ENCODE peak calls at places on chromosomes 6 and 20, in five cellular contexts. One of them, this sample, is unnamed.

GRCh38 chr20:21259346-21259745 is 43.8 kb upstream of the XRN2 start:
- DNase-seq in SJCRH30: no peak
- DNase-seq in nephron progenitor cell: no peak
- DNase-seq in stimulated activated CD4-positive, alpha-beta T cell treated with anti-CD3 and anti-CD28 coated beads, Interleukin-1b, Interleukin-23, amount 100 ng/mL, for 24 hours: no peak
- DNase-seq in mesendoderm: no peak
- DNase-seq in this sample: no peak

GRCh38 chr20:22533823-22534751 is 50.3 kb downstream of the FOXA2 start:
- DNase-seq in SJCRH30: peak; percentile 17
- DNase-seq in nephron progenitor cell: no peak
- DNase-seq in stimulated activated CD4-positive, alpha-beta T cell treated with anti-CD3 and anti-CD28 coated beads, Interleukin-1b, Interleukin-23, amount 100 ng/mL, for 24 hours: no peak
- DNase-seq in mesendoderm: no peak
- DNase-seq in this sample: peak; percentile 57

GRCh38 chr20:23971320-23971719 is 17.3 kb downstream of the GGTLC1 start:
- DNase-seq in SJCRH30: no peak
- DNase-seq in nephron progenitor cell: no peak
- DNase-seq in stimulated activated CD4-positive, alpha-beta T cell treated with anti-CD3 and anti-CD28 coated beads, Interleukin-1b, Interleukin-23, amount 100 ng/mL, for 24 hours: no peak
- DNase-seq in mesendoderm: no peak
- DNase-seq in this sample: no peak

GRCh38 chr6:143027058-143027457 is 33.6 kb upstream of the AIG1 start:
- DNase-seq in SJCRH30: peak; percentile 74
- DNase-seq in nephron progenitor cell: peak; percentile 20
- DNase-seq in stimulated activated CD4-positive, alpha-beta T cell treated with anti-CD3 and anti-CD28 coated beads, Interleukin-1b, Interleukin-23, amount 100 ng/mL, for 24 hours: peak; percentile 7
- DNase-seq in mesendoderm: peak; percentile 69
- DNase-seq in this sample: no peak

GRCh38 chr6:33860706-33861474 is 57.1 kb upstream of the MLN start:
- DNase-seq in SJCRH30: peak; percentile 51
- DNase-seq in nephron progenitor cell: no peak
- DNase-seq in stimulated activated CD4-positive, alpha-beta T cell treated with anti-CD3 and anti-CD28 coated beads, Interleukin-1b, Interleukin-23, amount 100 ng/mL, for 24 hours: no peak
- DNase-seq in mesendoderm: peak; percentile 22
- DNase-seq in this sample: no peak

GRCh38 chr6:148324297-148325007 is 18.2 kb upstream of the SASH1 start:
- DNase-seq in SJCRH30: no peak
- DNase-seq in nephron progenitor cell: no peak
- DNase-seq in stimulated activated CD4-positive, alpha-beta T cell treated with anti-CD3 and anti-CD28 coated beads, Interleukin-1b, Interleukin-23, amount 100 ng/mL, for 24 hours: no peak
- DNase-seq in mesendoderm: no peak
- DNase-seq in this sample: no peak

GRCh38 chr6:3455490-3456394 is 1.1 kb downstream of the SLC22A23 start:
- DNase-seq in SJCRH30: peak; percentile 4
- DNase-seq in nephron progenitor cell: peak; percentile 63
- DNase-seq in stimulated activated CD4-positive, alpha-beta T cell treated with anti-CD3 and anti-CD28 coated beads, Interleukin-1b, Interleukin-23, amount 100 ng/mL, for 24 hours: no peak
- DNase-seq in mesendoderm: peak; percentile 50
- DNase-seq in this sample: no peak

GRCh38 chr20:36827541-36828279 is 48.2 kb upstream of the TLDC2 start:
- DNase-seq in SJCRH30: no peak
- DNase-seq in nephron progenitor cell: no peak
- DNase-seq in stimulated activated CD4-positive, alpha-beta T cell treated with anti-CD3 and anti-CD28 coated beads, Interleukin-1b, Interleukin-23, amount 100 ng/mL, for 24 hours: no peak
- DNase-seq in mesendoderm: no peak
- DNase-seq in this sample: no peak

GRCh38 chr6:75934643-75935472 is 137.6 kb downstream of the IMPG1 start:
- DNase-seq in SJCRH30: peak; percentile 91
- DNase-seq in nephron progenitor cell: peak; percentile 57
- DNase-seq in stimulated activated CD4-positive, alpha-beta T cell treated with anti-CD3 and anti-CD28 coated beads, Interleukin-1b, Interleukin-23, amount 100 ng/mL, for 24 hours: no peak
- DNase-seq in mesendoderm: peak; percentile 95
- DNase-seq in this sample: no peak

GRCh38 chr20:48710341-48711043 is 117.3 kb downstream of the PREX1 start:
- DNase-seq in SJCRH30: no peak
- DNase-seq in nephron progenitor cell: no peak
- DNase-seq in stimulated activated CD4-positive, alpha-beta T cell treated with anti-CD3 and anti-CD28 coated beads, Interleukin-1b, Interleukin-23, amount 100 ng/mL, for 24 hours: no peak
- DNase-seq in mesendoderm: no peak
- DNase-seq in this sample: no peak

GRCh38 chr6:158519354-158519753 is 40.5 kb upstream of the TMEM181 start:
- DNase-seq in SJCRH30: no peak
- DNase-seq in nephron progenitor cell: no peak
- DNase-seq in stimulated activated CD4-positive, alpha-beta T cell treated with anti-CD3 and anti-CD28 coated beads, Interleukin-1b, Interleukin-23, amount 100 ng/mL, for 24 hours: no peak
- DNase-seq in mesendoderm: no peak
- DNase-seq in this sample: no peak

GRCh38 chr20:63431944-63432343 is 40.5 kb downstream of the KCNQ2 start:
- DNase-seq in SJCRH30: no peak
- DNase-seq in nephron progenitor cell: no peak
- DNase-seq in stimulated activated CD4-positive, alpha-beta T cell treated with anti-CD3 and anti-CD28 coated beads, Interleukin-1b, Interleukin-23, amount 100 ng/mL, for 24 hours: no peak
- DNase-seq in mesendoderm: peak; percentile 39
- DNase-seq in this sample: no peak

GRCh38 chr6:139373154-139373927 is 1.1 kb downstream of the CITED2 start:
- DNase-seq in SJCRH30: peak; percentile 75
- DNase-seq in nephron progenitor cell: peak; percentile 55
- DNase-seq in stimulated activated CD4-positive, alpha-beta T cell treated with anti-CD3 and anti-CD28 coated beads, Interleukin-1b, Interleukin-23, amount 100 ng/mL, for 24 hours: peak; percentile 38
- DNase-seq in mesendoderm: peak; percentile 63
- DNase-seq in this sample: peak; percentile 89

GRCh38 chr20:44134897-44135810 is 51.8 kb downstream of the JPH2 start:
- DNase-seq in SJCRH30: peak; percentile 39
- DNase-seq in nephron progenitor cell: no peak
- DNase-seq in stimulated activated CD4-positive, alpha-beta T cell treated with anti-CD3 and anti-CD28 coated beads, Interleukin-1b, Interleukin-23, amount 100 ng/mL, for 24 hours: no peak
- DNase-seq in mesendoderm: no peak
- DNase-seq in this sample: no peak

GRCh38 chr20:58875541-58876134 is 23.1 kb downstream of the GNAS start:
- DNase-seq in SJCRH30: no peak
- DNase-seq in nephron progenitor cell: no peak
- DNase-seq in stimulated activated CD4-positive, alpha-beta T cell treated with anti-CD3 and anti-CD28 coated beads, Interleukin-1b, Interleukin-23, amount 100 ng/mL, for 24 hours: no peak
- DNase-seq in mesendoderm: no peak
- DNase-seq in this sample: peak; percentile 19

GRCh38 chr6:111662794-111663231 is 57.1 kb upstream of the TRAF3IP2 start:
- DNase-seq in SJCRH30: no peak
- DNase-seq in nephron progenitor cell: no peak
- DNase-seq in stimulated activated CD4-positive, alpha-beta T cell treated with anti-CD3 and anti-CD28 coated beads, Interleukin-1b, Interleukin-23, amount 100 ng/mL, for 24 hours: no peak
- DNase-seq in mesendoderm: no peak
- DNase-seq in this sample: no peak

GRCh38 chr6:137631323-137631722 is 137.1 kb upstream of the OLIG3 start:
- DNase-seq in SJCRH30: no peak
- DNase-seq in nephron progenitor cell: no peak
- DNase-seq in stimulated activated CD4-positive, alpha-beta T cell treated with anti-CD3 and anti-CD28 coated beads, Interleukin-1b, Interleukin-23, amount 100 ng/mL, for 24 hours: no peak
- DNase-seq in mesendoderm: peak; percentile 18
- DNase-seq in this sample: no peak

GRCh38 chr6:168045141-168045691 is 33.8 kb downstream of the FRMD1 start:
- DNase-seq in SJCRH30: no peak
- DNase-seq in nephron progenitor cell: no peak
- DNase-seq in stimulated activated CD4-positive, alpha-beta T cell treated with anti-CD3 and anti-CD28 coated beads, Interleukin-1b, Interleukin-23, amount 100 ng/mL, for 24 hours: no peak
- DNase-seq in mesendoderm: no peak
- DNase-seq in this sample: no peak

GRCh38 chr20:53030061-53030460 is 57.9 kb downstream of the TSHZ2 start:
- DNase-seq in SJCRH30: no peak
- DNase-seq in nephron progenitor cell: no peak
- DNase-seq in stimulated activated CD4-positive, alpha-beta T cell treated with anti-CD3 and anti-CD28 coated beads, Interleukin-1b, Interleukin-23, amount 100 ng/mL, for 24 hours: no peak
- DNase-seq in mesendoderm: no peak
- DNase-seq in this sample: no peak

GRCh38 chr6:111782887-111783286 is 90.4 kb downstream of the FYN start:
- DNase-seq in SJCRH30: peak; percentile 13
- DNase-seq in nephron progenitor cell: no peak
- DNase-seq in stimulated activated CD4-positive, alpha-beta T cell treated with anti-CD3 and anti-CD28 coated beads, Interleukin-1b, Interleukin-23, amount 100 ng/mL, for 24 hours: no peak
- DNase-seq in mesendoderm: no peak
- DNase-seq in this sample: no peak

GRCh38 chr6:55954436-55954835 is 79.0 kb upstream of the BMP5 start:
- DNase-seq in SJCRH30: no peak
- DNase-seq in nephron progenitor cell: no peak
- DNase-seq in stimulated activated CD4-positive, alpha-beta T cell treated with anti-CD3 and anti-CD28 coated beads, Interleukin-1b, Interleukin-23, amount 100 ng/mL, for 24 hours: no peak
- DNase-seq in mesendoderm: no peak
- DNase-seq in this sample: no peak

GRCh38 chr6:15282334-15282733 is 36.5 kb downstream of the JARID2 start:
- DNase-seq in SJCRH30: no peak
- DNase-seq in nephron progenitor cell: no peak
- DNase-seq in stimulated activated CD4-positive, alpha-beta T cell treated with anti-CD3 and anti-CD28 coated beads, Interleukin-1b, Interleukin-23, amount 100 ng/mL, for 24 hours: no peak
- DNase-seq in mesendoderm: no peak
- DNase-seq in this sample: no peak

GRCh38 chr6:29760328-29760727 is 37.1 kb downstream of the HLA-F start:
- DNase-seq in SJCRH30: no peak
- DNase-seq in nephron progenitor cell: no peak
- DNase-seq in stimulated activated CD4-positive, alpha-beta T cell treated with anti-CD3 and anti-CD28 coated beads, Interleukin-1b, Interleukin-23, amount 100 ng/mL, for 24 hours: no peak
- DNase-seq in mesendoderm: peak; percentile 47
- DNase-seq in this sample: no peak

GRCh38 chr6:136628996-136629395 is 78.8 kb upstream of the MAP7 start:
- DNase-seq in SJCRH30: no peak
- DNase-seq in nephron progenitor cell: no peak
- DNase-seq in stimulated activated CD4-positive, alpha-beta T cell treated with anti-CD3 and anti-CD28 coated beads, Interleukin-1b, Interleukin-23, amount 100 ng/mL, for 24 hours: no peak
- DNase-seq in mesendoderm: no peak
- DNase-seq in this sample: no peak

GRCh38 chr20:53609501-53610445 is 16.1 kb upstream of the ZNF217 start:
- DNase-seq in SJCRH30: peak; percentile 94
- DNase-seq in nephron progenitor cell: peak; percentile 40
- DNase-seq in stimulated activated CD4-positive, alpha-beta T cell treated with anti-CD3 and anti-CD28 coated beads, Interleukin-1b, Interleukin-23, amount 100 ng/mL, for 24 hours: peak; percentile 32
- DNase-seq in mesendoderm: peak; percentile 79
- DNase-seq in this sample: no peak

This sample was measured in osteocyte.